ENCODE peak calls at places on chromosomes 3 and 15, in four cellular contexts. D is stomach; M is COLO829; G is stimulated activated CD8-positive, alpha-beta memory T cell treated with anti-CD3 and anti-CD28 coated beads, Interleukin-12 subunit alpha, Interleukin-12 subunit beta, amount 100 ng/mL, for 4 hours. Q is an unnamed sample.

GRCh38 chr15:44711356-44712107 is at the start of gene B2M:
- DNase-seq in D (peak), M (peak), G (peak), Q (peak)

GRCh38 chr3:96190024-96190616 is 624.3 kb upstream of the EPHA6 start:
- DNase-seq in D (no peak), M (no peak), G (no peak), Q (no peak)

GRCh38 chr3:42377681-42378080 is 32.7 kb downstream of the LYZL4 start:
- DNase-seq in D (no peak), M (no peak), G (no peak), Q (no peak)

GRCh38 chr3:36317915-36318314 is 62.4 kb upstream of the STAC start:
- DNase-seq in D (no peak), M (no peak), G (no peak), Q (no peak)

GRCh38 chr15:82532383-82532990 is 7.8 kb downstream of the RPS17 start:
- DNase-seq in D (peak), M (no peak), G (no peak), Q (no peak)

GRCh38 chr15:77402740-77403379 is 17.0 kb downstream of the PEAK1 start:
- DNase-seq in D (no peak), M (peak), G (no peak), Q (no peak)

GRCh38 chr15:70535955-70536338 is 227.4 kb downstream of the UACA start:
- DNase-seq in D (no peak), M (no peak), G (no peak), Q (no peak)

GRCh38 chr3:65604863-65605526 is 433.7 kb downstream of the MAGI1 start:
- DNase-seq in D (no peak), M (no peak), G (no peak), Q (no peak)

GRCh38 chr3:188208751-188209433 is 54.9 kb downstream of the LPP start:
- DNase-seq in D (no peak), M (peak), G (no peak), Q (no peak)

GRCh38 chr3:100865442-100865841 is 127.8 kb downstream of the ABI3BP start:
- DNase-seq in D (no peak), M (no peak), G (no peak), Q (no peak)

GRCh38 chr3:52087728-52088127 is 31.4 kb upstream of the DUSP7 start:
- DNase-seq in D (no peak), M (no peak), G (no peak), Q (no peak)

GRCh38 chr15:48052871-48053383 is 67.9 kb upstream of the SLC24A5 start:
- DNase-seq in D (no peak), M (no peak), G (no peak), Q (no peak)

GRCh38 chr3:40593351-40593750 is 68.6 kb downstream of the ZNF621 start:
- DNase-seq in D (no peak), M (no peak), G (no peak), Q (no peak)

GRCh38 chr3:121660356-121661171 is at the start of gene HCLS1:
- DNase-seq in D (peak), M (no peak), G (peak), Q (peak)

GRCh38 chr3:71722693-71723092 is 2.5 kb downstream of the EIF4E3 start:
- DNase-seq in D (no peak), M (no peak), G (no peak), Q (no peak)